ENCODE peak calls at places on chromosomes 13 and 19, in five cellular contexts. H is CD4-positive, alpha-beta memory T cell; L is ovary; B is cerebellar cortex; F is GM23338. K is an unnamed sample.

GRCh38 chr19:48997972-48998371 is 4.3 kb downstream of the RUVBL2 start:
- DNase-seq in L (no peak), H (peak), F (peak), B (peak), K (no peak)

GRCh38 chr13:113633485-113633873 is 24.5 kb downstream of the ATP4B start:
- DNase-seq in L (no peak), F (no peak), B (no peak), H (no peak), K (no peak)

GRCh38 chr13:71625183-71625582 is 241.8 kb downstream of the DACH1 start:
- DNase-seq in F (no peak), H (no peak), L (no peak), B (no peak), K (no peak)

GRCh38 chr13:111654531-111654930 is 334.1 kb downstream of the TEX29 start:
- DNase-seq in F (no peak), B (no peak), H (no peak), L (no peak), K (no peak)

GRCh38 chr19:50723069-50723468 is at the start of gene CLEC11A:
- DNase-seq in H (no peak), L (peak), B (peak), F (peak), K (no peak)

GRCh38 chr19:8571006-8571411 is 6.2 kb downstream of the MYO1F start:
- DNase-seq in L (no peak), F (no peak), B (no peak), H (peak), K (no peak)

GRCh38 chr19:49335784-49336481 is 727 bp downstream of the CD37 start:
- DNase-seq in B (no peak), L (peak), F (no peak), H (peak), K (no peak)

GRCh38 chr19:7928741-7929701 is 3.1 kb upstream of the CTXN1 start:
- DNase-seq in L (peak), F (peak), H (peak), B (no peak), K (peak)

GRCh38 chr19:39112338-39112890 is 13.2 kb upstream of the PAK4 start:
- DNase-seq in B (no peak), H (no peak), L (no peak), F (no peak), K (peak)

GRCh38 chr13:41546372-41547252 is 89.3 kb downstream of the RGCC start:
- DNase-seq in H (no peak), F (no peak), L (no peak), B (no peak), K (peak)

GRCh38 chr19:10295305-10295846 is 5.6 kb downstream of the ICAM5 start:
- DNase-seq in H (peak), F (peak), L (no peak), B (no peak), K (no peak)

GRCh38 chr19:44109458-44109857 is 3.7 kb upstream of the ZNF225 start:
- DNase-seq in L (no peak), B (no peak), F (no peak), H (no peak), K (no peak)

GRCh38 chr13:44368062-44368591 is 5.5 kb upstream of the SERP2 start:
- DNase-seq in F (no peak), B (no peak), L (no peak), H (no peak), K (no peak)